ENCODE peak calls at places on chromosomes 11 and 22, in five cellular contexts. L is glutamatergic neuron, D is MM.1S, F is lower lobe of right lung, T is H1. P is an unnamed sample.

GRCh38 chr22:31185056-31185455 is 25.1 kb downstream of the RNF185 start:
- DNase-seq in F (no peak), D (no peak), L (no peak), T (no peak), P (no peak)

GRCh38 chr11:111515591-111515990 is 1.0 kb downstream of the HOATZ start:
- DNase-seq in T (no peak), L (no peak), F (no peak), D (no peak), P (no peak)

GRCh38 chr11:61514050-61514917 is 5.7 kb downstream of the LRRC10B start:
- DNase-seq in T (no peak), D (no peak), L (no peak), F (no peak), P (peak)

GRCh38 chr22:22245935-22246525 is 1.4 kb downstream of the VPREB1 start:
- DNase-seq in D (no peak), L (no peak), T (no peak), F (no peak), P (no peak)

GRCh38 chr11:47220401-47220821 is 5.6 kb downstream of the DDB2 start:
- DNase-seq in T (no peak), F (no peak), D (no peak), L (no peak), P (no peak)

GRCh38 chr22:39454385-39454871 is 2.4 kb upstream of the MGAT3 start:
- DNase-seq in L (no peak), D (no peak), T (no peak), F (no peak), P (no peak)

GRCh38 chr22:17250380-17251129 is 31.3 kb upstream of the ADA2 start:
- DNase-seq in D (no peak), T (no peak), L (no peak), F (no peak), P (no peak)

GRCh38 chr11:67303989-67304411 is 670 bp downstream of the SSH3 start:
- DNase-seq in D (no peak), F (peak), T (no peak), L (no peak), P (peak)

GRCh38 chr11:68279676-68280075 is 7.9 kb upstream of the C11orf24 start:
- DNase-seq in F (no peak), D (no peak), T (no peak), L (no peak), P (no peak)

GRCh38 chr22:44211256-44211945 is 30.7 kb downstream of the PARVG start:
- DNase-seq in L (no peak), T (no peak), F (no peak), D (no peak), P (no peak)

GRCh38 chr22:17990167-17990566 is 34.2 kb downstream of the MICAL3 start:
- DNase-seq in D (no peak), F (no peak), T (no peak), L (no peak), P (no peak)

GRCh38 chr11:34395916-34396555 is 38.2 kb upstream of the ABTB2 start:
- DNase-seq in L (no peak), T (no peak), D (no peak), F (no peak), P (no peak)

GRCh38 chr22:37747090-37747714 is 50.4 kb downstream of the TRIOBP start:
- DNase-seq in D (no peak), L (no peak), T (no peak), F (no peak), P (no peak)

GRCh38 chr11:15747671-15748070 is 608.7 kb downstream of the SOX6 start:
- DNase-seq in F (no peak), D (no peak), L (no peak), T (no peak), P (no peak)

GRCh38 chr22:49601614-49602321 is 225.9 kb downstream of the BRD1 start:
- DNase-seq in D (no peak), F (peak), L (no peak), T (no peak), P (no peak)

GRCh38 chr22:39967103-39967829 is 7.1 kb downstream of the TMA7B start:
- DNase-seq in T (no peak), F (no peak), D (no peak), L (no peak), P (no peak)

GRCh38 chr11:105986554-105986953 is 35.5 kb downstream of the MSANTD4 start:
- DNase-seq in T (no peak), L (no peak), F (no peak), D (no peak), P (no peak)

GRCh38 chr11:16881074-16881709 is 133.0 kb downstream of the PLEKHA7 start:
- DNase-seq in T (no peak), D (peak), F (peak), L (no peak), P (no peak)

GRCh38 chr11:47533690-47534135 is 19.2 kb downstream of the CELF1 start:
- DNase-seq in T (no peak), D (no peak), L (no peak), F (no peak), P (no peak)

GRCh38 chr11:31509017-31509411 is 408 bp downstream of the IMMP1L start:
- DNase-seq in T (no peak), F (no peak), D (no peak), L (no peak), P (no peak)

GRCh38 chr11:64742940-64743590 is 877 bp downstream of the RASGRP2 start:
- DNase-seq in F (peak), T (no peak), L (peak), D (peak), P (no peak)

GRCh38 chr11:83187463-83187862 is 6.0 kb upstream of the ANKRD42 start:
- DNase-seq in L (no peak), T (no peak), F (no peak), D (no peak), P (no peak)

GRCh38 chr11:134025086-134025437 is 43.8 kb upstream of the JAM3 start:
- DNase-seq in L (no peak), F (no peak), T (no peak), D (no peak), P (no peak)

GRCh38 chr22:26740253-26740652 is 82.9 kb downstream of the MIAT start:
- DNase-seq in L (no peak), T (no peak), D (no peak), F (no peak), P (no peak)

GRCh38 chr11:68271023-68271780 is 571 bp downstream of the C11orf24 start:
- DNase-seq in L (peak), F (peak), D (peak), T (no peak), P (no peak)

GRCh38 chr11:122853971-122854446 is 15.7 kb downstream of the CRTAM start:
- DNase-seq in L (no peak), F (no peak), D (peak), T (no peak), P (no peak)

GRCh38 chr11:19803506-19803998 is 90.9 kb downstream of the NAV2 start:
- DNase-seq in F (no peak), L (no peak), T (no peak), D (no peak), P (no peak)

GRCh38 chr11:1149545-1149944 is 8.2 kb upstream of the MUC5AC start:
- DNase-seq in F (no peak), D (no peak), T (no peak), L (no peak), P (peak)

GRCh38 chr11:45078236-45079074 is 68.0 kb upstream of the PRDM11 start:
- DNase-seq in D (no peak), L (no peak), F (no peak), T (no peak), P (no peak)

GRCh38 chr11:16098827-16099226 is 257.5 kb downstream of the SOX6 start:
- DNase-seq in F (no peak), L (no peak), T (no peak), D (no peak), P (no peak)

GRCh38 chr11:64204464-64204989 is 2.0 kb upstream of the FERMT3 start:
- DNase-seq in L (peak), T (peak), F (peak), D (peak), P (no peak)

GRCh38 chr11:31816467-31817053 is 5.4 kb upstream of the PAX6 start:
- DNase-seq in T (no peak), F (no peak), D (no peak), L (no peak), P (no peak)

GRCh38 chr11:37978647-37979046 is 1380.6 kb upstream of the RAG2 start:
- DNase-seq in L (no peak), T (no peak), D (no peak), F (no peak), P (no peak)

GRCh38 chr11:62402994-62403393 is 15.8 kb upstream of the SCGB1A1 start:
- DNase-seq in D (no peak), F (no peak), T (no peak), L (no peak), P (no peak)

GRCh38 chr11:126926376-126926791 is 74.2 kb downstream of the KIRREL3 start:
- DNase-seq in F (no peak), L (no peak), D (no peak), T (no peak), P (no peak)

GRCh38 chr11:67347964-67348749 is 5.2 kb downstream of the POLD4 start:
- DNase-seq in D (no peak), T (no peak), F (no peak), L (no peak), P (no peak)

GRCh38 chr11:120698918-120699317 is 187.4 kb downstream of the GRIK4 start:
- DNase-seq in F (no peak), D (no peak), T (no peak), L (no peak), P (no peak)

GRCh38 chr11:120694706-120695105 is 183.2 kb downstream of the GRIK4 start:
- DNase-seq in T (no peak), F (no peak), D (no peak), L (no peak), P (no peak)

GRCh38 chr11:120695426-120695825 is 183.9 kb downstream of the GRIK4 start:
- DNase-seq in T (no peak), F (no peak), D (no peak), L (no peak), P (no peak)

DNA sequence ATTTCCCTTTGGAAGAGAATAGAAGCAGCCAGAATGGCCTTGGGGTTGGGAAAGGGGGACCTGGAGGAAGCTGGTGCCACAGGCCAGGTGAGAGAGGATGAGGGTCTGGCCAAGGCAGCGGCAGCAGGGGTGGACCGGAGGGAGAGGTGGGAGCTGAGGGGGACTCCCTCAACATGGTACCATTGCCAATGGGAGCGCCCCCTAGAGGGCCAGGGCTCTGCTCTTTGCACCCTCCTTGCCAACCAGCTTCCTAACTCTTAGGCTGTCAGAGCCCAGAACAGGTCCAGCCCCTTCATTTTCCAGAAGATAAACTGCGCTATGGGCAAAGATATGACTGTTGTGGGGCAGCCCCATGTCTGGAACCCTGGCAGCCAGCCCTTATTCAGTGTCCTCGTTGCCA is 185.0 kb downstream of the GRIK4 start:
- DNase-seq in F (no peak), L (no peak), D (no peak), T (no peak), P (no peak)
- TF ChIP-seq CTCF in F (no peak), L (no peak), D (peak), T (peak), P (peak)

GRCh38 chr11:129375731-129376657 is at the start of gene BARX2:
- DNase-seq in L (peak), D (peak), F (peak), T (no peak), P (no peak)
- TF ChIP-seq CTCF in L (no peak), D (peak), F (peak), T (peak), P (peak)

GRCh38 chr11:130528862-130529261 is 80.4 kb downstream of the ADAMTS15 start:
- DNase-seq in D (no peak), L (no peak), F (no peak), T (no peak), P (no peak)

GRCh38 chr11:130533113-130533803 is 84.8 kb downstream of the ADAMTS15 start:
- DNase-seq in D (no peak), T (no peak), F (no peak), L (no peak), P (no peak)

GRCh38 chr11:130528301-130528651 is 79.8 kb downstream of the ADAMTS15 start:
- DNase-seq in F (no peak), T (no peak), L (no peak), D (no peak), P (no peak)

GRCh38 chr11:130533871-130534270 is 85.4 kb downstream of the ADAMTS15 start:
- DNase-seq in L (no peak), F (no peak), T (no peak), D (no peak), P (no peak)

GRCh38 chr11:130531061-130531460 is 82.6 kb downstream of the ADAMTS15 start:
- DNase-seq in D (no peak), F (no peak), L (no peak), T (no peak), P (no peak)
- TF ChIP-seq CTCF in D (no peak), F (no peak), L (no peak), T (no peak), P (no peak)

GRCh38 chr22:42074153-42074750 is at the start of gene PHETA2:
- DNase-seq in T (no peak), L (peak), D (no peak), F (peak), P (no peak)
- TF ChIP-seq CTCF in T (peak), L (peak), D (peak), F (peak), P (peak)